ENCODE peak calls at places on chromosomes 13 and 19, in nine cellular contexts. O is activated naive CD8-positive, alpha-beta T cell treated with anti-CD3 and anti-CD28 coated beads, Interleukin-2, amount 50 U/mL, for 24 hours; K is COLO829; Y is progenitor cell of endocrine pancreas; Q is activated gamma-delta T cell treated with Interleukin-2 at 50 U/mL for 16 hours; C is choroid plexus epithelial cell; F is anterior cingulate cortex; N is GM12892; U is astrocyte of the cerebellum. W is an unnamed sample.

GRCh38 chr13:40528881-40529280 is 137.6 kb downstream of the FOXO1 start:
- DNase-seq in N (no peak), Q (no peak), U (no peak), O (no peak), C (no peak), K (no peak), F (no peak), Y (no peak), W (no peak)

GRCh38 chr19:46383846-46384245 is 29.5 kb downstream of the CCDC8 start:
- DNase-seq in F (no peak), K (no peak), U (no peak), C (no peak), O (no peak), Q (no peak), N (no peak), Y (no peak), W (no peak)

GRCh38 chr13:75603038-75603437 is 33.1 kb upstream of the LMO7 start:
- DNase-seq in O (no peak), K (no peak), Q (no peak), Y (no peak), F (no peak), U (no peak), C (no peak), N (no peak), W (no peak)

GRCh38 chr13:75079226-75079625 is 402.7 kb downstream of the TBC1D4 start:
- DNase-seq in N (no peak), K (no peak), O (no peak), C (peak), Y (no peak), U (peak), F (no peak), Q (no peak), W (no peak)

GRCh38 chr13:32791545-32792172 is 205.4 kb downstream of the PDS5B start:
- DNase-seq in N (peak), Q (peak), F (no peak), U (no peak), K (no peak), O (peak), C (peak), Y (no peak), W (no peak)

GRCh38 chr13:46071590-46072249 is 19.2 kb upstream of the ZC3H13 start:
- DNase-seq in Y (no peak), U (no peak), F (no peak), O (no peak), Q (no peak), C (no peak), N (peak), K (no peak), W (no peak)

GRCh38 chr13:50140153-50140552 is 124.9 kb downstream of the KCNRG start:
- DNase-seq in U (no peak), K (no peak), F (no peak), O (no peak), Q (no peak), C (no peak), Y (no peak), N (no peak), W (no peak)

GRCh38 chr19:43622956-43623355 is 3.5 kb upstream of the ZNF428 start:
- DNase-seq in F (no peak), O (no peak), N (no peak), Y (no peak), C (no peak), Q (no peak), U (no peak), K (no peak), W (no peak)

GRCh38 chr19:18160792-18161690 is 8.1 kb downstream of the PIK3R2 start:
- DNase-seq in U (no peak), Q (peak), F (peak), N (peak), O (peak), Y (peak), C (peak), K (peak), W (peak)

GRCh38 chr19:50921391-50922315 is 10.5 kb upstream of the KLK4 start:
- DNase-seq in C (peak), F (no peak), K (peak), Y (no peak), Q (no peak), N (no peak), O (no peak), U (no peak), W (peak)

GRCh38 chr19:575527-576506 is 3.4 kb downstream of the BSG start:
- DNase-seq in F (peak), N (no peak), Q (no peak), Y (no peak), U (no peak), C (peak), K (no peak), O (no peak), W (no peak)

GRCh38 chr19:37329686-37330085 is 41.2 kb upstream of the ZNF527 start:
- DNase-seq in N (no peak), Y (no peak), C (peak), O (no peak), U (no peak), K (no peak), F (no peak), Q (no peak), W (no peak)

GRCh38 chr13:113468461-113469147 is 15.3 kb upstream of the ADPRHL1 start:
- DNase-seq in Q (no peak), C (peak), O (no peak), F (no peak), U (no peak), N (no peak), K (no peak), Y (no peak), W (no peak)

GRCh38 chr19:34269968-34270621 is 15.7 kb downstream of the GARRE1 start:
- DNase-seq in C (peak), F (no peak), N (peak), U (no peak), O (peak), Y (no peak), Q (peak), K (peak), W (no peak)

GRCh38 chr13:36431204-36432105 is 840 bp upstream of the CCNA1 start:
- DNase-seq in U (no peak), Q (no peak), O (no peak), F (no peak), N (peak), C (no peak), Y (peak), K (no peak), W (peak)

GRCh38 chr19:1254081-1254527 is 5.7 kb downstream of the MIDN start:
- DNase-seq in K (no peak), F (no peak), Q (no peak), C (peak), U (no peak), N (no peak), O (no peak), Y (no peak), W (no peak)

GRCh38 chr13:27374650-27375049 is 49.8 kb upstream of the GTF3A start:
- DNase-seq in K (peak), O (peak), Y (peak), Q (peak), N (peak), F (no peak), U (peak), C (peak), W (peak)

GRCh38 chr19:45473366-45474190 is 5.8 kb downstream of the FOSB start:
- DNase-seq in N (no peak), C (no peak), O (no peak), Q (peak), U (no peak), K (no peak), Y (no peak), F (no peak), W (no peak)

GRCh38 chr13:113013878-113014751 is 45.1 kb downstream of the MCF2L start:
- DNase-seq in N (no peak), K (no peak), Q (no peak), F (no peak), U (no peak), Y (no peak), C (no peak), O (no peak), W (no peak)

GRCh38 chr19:1001538-1002166 is 1.4 kb downstream of the GRIN3B start:
- DNase-seq in Q (peak), C (no peak), U (no peak), K (no peak), N (peak), F (no peak), Y (peak), O (peak), W (peak)

GRCh38 chr19:35942235-35942634 is 6.1 kb downstream of the LRFN3 start:
- DNase-seq in C (no peak), Q (no peak), Y (no peak), N (no peak), F (no peak), K (no peak), O (no peak), U (no peak), W (no peak)

GRCh38 chr13:69092615-69093322 is 1014.9 kb upstream of the ATXN8OS start:
- DNase-seq in F (no peak), C (no peak), U (no peak), Q (no peak), O (no peak), N (no peak), Y (no peak), K (no peak), W (no peak)

GRCh38 chr19:44738603-44739585 is 9.6 kb upstream of the BCL3 start:
- DNase-seq in N (no peak), U (no peak), F (no peak), Q (no peak), K (no peak), O (no peak), Y (no peak), C (no peak), W (no peak)

GRCh38 chr19:53537523-53538377 is at the start of gene ZNF331:
- DNase-seq in Y (peak), O (peak), N (peak), Q (peak), U (no peak), K (no peak), F (peak), C (peak), W (no peak)

GRCh38 chr13:113410472-113411201 is 42.7 kb downstream of the ADPRHL1 start:
- DNase-seq in U (peak), O (no peak), Y (no peak), K (no peak), F (no peak), C (peak), Q (no peak), N (no peak), W (no peak)

GRCh38 chr13:60426075-60426474 is 29.1 kb downstream of the TDRD3 start:
- DNase-seq in O (no peak), Y (no peak), F (no peak), C (no peak), N (no peak), Q (no peak), U (no peak), K (no peak), W (no peak)

GRCh38 chr19:50705422-50706019 is 14.1 kb downstream of the SHANK1 start:
- DNase-seq in C (peak), Y (no peak), Q (peak), O (peak), N (no peak), K (peak), U (no peak), F (no peak), W (no peak)

GRCh38 chr19:2043269-2043641 is 7.8 kb downstream of the MKNK2 start:
- DNase-seq in Q (no peak), F (no peak), K (no peak), Y (no peak), C (no peak), O (no peak), N (no peak), U (no peak), W (no peak)

GRCh38 chr19:1016647-1017114 is 4.2 kb downstream of the TMEM259 start:
- DNase-seq in O (no peak), U (no peak), C (peak), Q (no peak), F (no peak), Y (no peak), K (no peak), N (no peak), W (no peak)

GRCh38 chr19:10089801-10090375 is 3.8 kb downstream of the SHFL start:
- DNase-seq in Y (no peak), N (no peak), Q (no peak), U (no peak), F (no peak), C (no peak), K (no peak), O (no peak), W (no peak)

GRCh38 chr19:1407662-1408299 is 395 bp downstream of the DAZAP1 start:
- DNase-seq in N (peak), K (no peak), Q (no peak), C (no peak), O (peak), Y (peak), U (no peak), F (no peak), W (no peak)

GRCh38 chr19:58277197-58277596 is 1.6 kb upstream of the ZNF8 start:
- DNase-seq in K (no peak), Y (no peak), F (no peak), C (no peak), U (no peak), Q (no peak), N (no peak), O (no peak), W (no peak)

GRCh38 chr13:113658836-113659235 is 838 bp upstream of the ATP4B start:
- DNase-seq in O (no peak), Y (no peak), K (no peak), F (no peak), U (no peak), N (no peak), Q (no peak), C (no peak), W (no peak)

GRCh38 chr19:3550947-3551807 is 6.2 kb downstream of the MFSD12 start:
- DNase-seq in Q (no peak), Y (no peak), K (no peak), F (no peak), U (no peak), C (no peak), N (no peak), O (no peak), W (no peak)

GRCh38 chr13:26378116-26378515 is 124.2 kb downstream of the CDK8 start:
- DNase-seq in F (no peak), O (no peak), Q (no peak), N (no peak), U (no peak), Y (no peak), K (no peak), C (no peak), W (no peak)

GRCh38 chr19:3984908-3985642 is at the start of gene EEF2:
- DNase-seq in Q (peak), F (peak), K (peak), C (peak), N (peak), U (peak), Y (peak), O (peak), W (peak)

GRCh38 chr13:29948791-29949190 is 98.4 kb upstream of the UBL3 start:
- DNase-seq in C (no peak), K (no peak), Q (no peak), F (no peak), U (no peak), Y (no peak), N (no peak), O (no peak), W (no peak)

GRCh38 chr13:76293751-76294150 is 592.5 kb downstream of the KCTD12 start:
- DNase-seq in Q (no peak), Y (no peak), C (peak), U (no peak), F (no peak), O (no peak), N (no peak), K (no peak), W (no peak)